ENCODE peak calls at places on chromosome 9, in four cellular contexts. P is GM12878, L is H1, G is K562. E is an unnamed sample.

GRCh38 chr9:97510797-97511761 is 9.6 kb downstream of the TMOD1 start:
- DNase-seq in P (peak), L (no peak), G (no peak), E (peak)

GRCh38 chr9:75230469-75230868 is 142.2 kb downstream of the OSTF1 start:
- DNase-seq in P (no peak), L (no peak), G (no peak), E (no peak)

GRCh38 chr9:21801683-21802417 is 586 bp upstream of the MTAP start:
- DNase-seq in P (no peak), L (no peak), G (no peak), E (peak)

GRCh38 chr9:35828716-35829083 is at the start of gene FAM221B:
- DNase-seq in P (no peak), L (no peak), G (no peak), E (no peak)

GRCh38 chr9:106717686-106718085 is 145.3 kb upstream of the ZNF462 start:
- DNase-seq in P (no peak), L (no peak), G (no peak), E (peak)

GRCh38 chr9:115018547-115019435 is 88.4 kb upstream of the TNFSF8 start:
- DNase-seq in P (no peak), L (no peak), G (no peak), E (no peak)

GRCh38 chr9:31908158-31908890 is 476.1 kb upstream of the ACO1 start:
- DNase-seq in P (peak), L (no peak), G (no peak), E (no peak)

GRCh38 chr9:97638666-97639065 is 5.0 kb downstream of the NCBP1 start:
- DNase-seq in P (no peak), L (no peak), G (no peak), E (no peak)

GRCh38 chr9:71725590-71726338 is 42.5 kb downstream of the CEMIP2 start:
- DNase-seq in P (no peak), L (no peak), G (peak), E (peak)

GRCh38 chr9:16262467-16263261 is 607.8 kb downstream of the BNC2 start:
- DNase-seq in P (no peak), L (no peak), G (no peak), E (peak)

GRCh38 chr9:133120343-133121199 is 469 bp downstream of the RALGDS start:
- DNase-seq in P (no peak), L (no peak), G (peak), E (no peak)

GRCh38 chr9:129835128-129835859 is at the start of the genes C9orf78 and USP20:
- DNase-seq in P (peak), L (peak), G (peak), E (peak)

GRCh38 chr9:129838707-129839259 is 3.5 kb downstream of the USP20 start:
- DNase-seq in P (no peak), L (no peak), G (no peak), E (no peak)

GRCh38 chr9:129834489-129835127 is 467 bp downstream of the C9orf78 start:
- DNase-seq in P (no peak), L (no peak), G (no peak), E (no peak)

GRCh38 chr9:129835860-129836223 is 584 bp downstream of the USP20 start:
- DNase-seq in P (no peak), L (no peak), G (no peak), E (peak)

DNA sequence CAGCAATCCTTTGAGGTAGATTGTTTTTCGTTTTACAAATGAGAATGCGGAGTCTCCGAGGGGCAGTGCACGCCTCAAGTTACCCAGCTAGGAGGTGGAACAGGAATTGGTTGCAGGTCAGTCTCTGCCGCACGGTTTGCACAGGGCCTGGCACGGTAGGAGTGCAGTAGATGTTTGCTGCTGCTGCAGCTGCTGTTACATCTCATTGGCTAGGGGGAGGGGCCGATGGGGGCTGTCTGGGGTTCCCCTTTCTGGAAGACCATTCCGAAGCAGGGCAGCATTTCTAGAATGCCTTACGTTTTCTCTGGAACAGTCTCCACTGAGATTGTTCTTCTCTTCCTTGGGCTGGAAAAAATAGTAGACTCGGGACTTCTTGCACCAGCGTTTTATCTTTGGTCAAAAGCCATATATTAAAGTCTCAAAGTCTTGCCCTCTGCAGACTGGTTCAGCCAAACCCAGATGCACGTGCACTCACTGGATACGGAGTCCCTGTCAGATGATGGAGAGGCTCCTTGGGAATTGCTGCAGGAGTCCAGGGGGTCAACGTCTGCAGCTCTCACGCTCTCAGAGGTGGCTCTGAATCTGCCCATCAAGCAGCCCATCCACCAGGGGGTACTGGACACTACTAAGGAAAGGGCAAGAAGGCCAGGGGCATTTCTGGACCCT is 1.2 kb downstream of the USP20 start:
- DNase-seq in P (no peak), L (no peak), G (no peak), E (no peak)
- TF ChIP-seq MAX in P (no peak), L (no peak), G (no peak), E (no peak)

GRCh38 chr9:113582698-113583200 is 119.2 kb downstream of the RGS3 start:
- DNase-seq in P (no peak), L (no peak), G (no peak), E (no peak)

GRCh38 chr9:113583511-113584470 is 120.3 kb downstream of the RGS3 start:
- DNase-seq in P (no peak), L (no peak), G (no peak), E (no peak)

GRCh38 chr9:113580954-113581311 is 117.4 kb downstream of the RGS3 start:
- DNase-seq in P (no peak), L (no peak), G (no peak), E (no peak)

GRCh38 chr9:113580041-113580953 is 116.8 kb downstream of the RGS3 start:
- DNase-seq in P (peak), L (no peak), G (no peak), E (peak)

GRCh38 chr9:113581865-113582697 is 118.6 kb downstream of the RGS3 start:
- DNase-seq in P (peak), L (no peak), G (no peak), E (peak)
- TF ChIP-seq POLR2AphosphoS5 in P (peak), L (no peak), G (no peak), E (no peak)

DNA sequence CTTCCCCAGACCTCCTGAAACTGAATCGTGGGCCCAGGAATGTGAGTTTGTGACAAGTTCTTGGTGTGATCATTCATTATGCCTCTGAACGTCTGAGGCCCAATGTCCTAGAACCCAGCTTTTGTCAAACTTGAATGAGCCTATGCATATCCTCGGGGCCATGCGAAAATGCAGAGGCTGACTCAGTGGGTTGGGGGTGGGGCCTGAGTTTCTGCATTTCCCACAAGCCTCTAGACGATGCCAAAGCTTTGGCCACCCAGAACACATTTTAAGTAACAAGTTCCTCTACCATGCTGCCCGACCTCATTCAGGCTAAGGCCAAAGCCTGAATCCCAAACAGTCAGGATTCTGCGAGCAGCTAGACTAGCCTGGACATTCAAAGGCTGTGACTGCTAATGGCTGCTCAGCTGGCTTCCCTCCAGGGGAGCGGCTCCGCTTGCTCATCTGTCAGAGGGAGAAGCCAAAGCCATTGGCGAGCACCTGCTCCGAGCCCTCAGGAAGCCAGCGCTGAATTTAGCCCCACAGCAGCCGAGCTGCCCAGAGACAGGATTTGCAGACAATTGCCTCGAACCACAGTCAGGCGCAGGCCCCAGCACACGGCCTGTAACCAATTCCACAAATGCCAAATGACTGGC is 177.6 kb downstream of the ZDHHC21 start:
- DNase-seq in P (no peak), L (peak), G (no peak), E (no peak)
- TF ChIP-seq MAX in P (no peak), L (peak), G (no peak), E (no peak)

DNA sequence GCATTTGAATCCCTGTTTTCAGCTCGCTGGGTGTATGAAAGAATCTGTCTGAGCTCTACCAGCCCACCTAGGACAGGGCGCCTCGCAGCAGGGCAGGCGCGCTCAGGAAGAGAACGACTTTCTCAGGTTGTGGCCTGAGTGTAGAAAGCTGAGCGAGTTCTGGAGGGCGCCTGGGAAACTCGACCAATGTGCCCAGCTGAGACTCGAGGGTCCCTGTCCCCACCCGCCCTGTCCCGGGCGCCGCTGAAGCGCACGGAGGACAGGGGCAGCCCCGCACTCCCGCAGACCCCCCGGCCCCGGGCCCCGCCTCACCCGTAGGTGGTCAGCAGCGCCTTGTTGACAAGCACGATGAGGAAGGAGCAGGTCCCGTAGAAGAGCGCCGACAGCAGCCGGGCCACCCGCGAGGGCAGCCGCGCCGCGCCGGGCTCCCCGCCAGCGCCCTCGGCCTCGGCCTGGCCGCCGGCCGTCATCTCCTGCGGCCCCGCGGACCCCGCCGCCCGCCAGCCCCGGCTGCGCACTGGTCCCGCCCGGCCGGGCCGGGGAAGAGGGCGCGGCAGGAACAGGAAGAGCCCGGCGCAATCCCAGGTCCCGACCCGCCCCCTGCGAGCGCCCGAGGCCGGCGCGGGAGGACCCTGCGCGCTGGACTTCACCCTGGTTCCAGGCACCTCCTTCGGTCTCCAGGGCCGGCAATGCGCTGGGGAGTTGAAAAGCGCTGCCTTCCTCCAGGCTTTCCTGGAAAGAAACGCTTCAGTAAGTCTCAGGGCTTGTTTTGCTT is at the start of gene SLC35D2:
- DNase-seq in P (no peak), L (no peak), G (peak), E (peak)
- TF ChIP-seq POLR2AphosphoS5 in P (no peak), L (no peak), G (no peak), E (peak)

GRCh38 chr9:129362287-129363098 is 184.4 kb upstream of the IER5L start:
- DNase-seq in P (no peak), L (no peak), G (no peak), E (no peak)
- TF ChIP-seq MAX in P (no peak), L (no peak), G (no peak), E (no peak)

DNA sequence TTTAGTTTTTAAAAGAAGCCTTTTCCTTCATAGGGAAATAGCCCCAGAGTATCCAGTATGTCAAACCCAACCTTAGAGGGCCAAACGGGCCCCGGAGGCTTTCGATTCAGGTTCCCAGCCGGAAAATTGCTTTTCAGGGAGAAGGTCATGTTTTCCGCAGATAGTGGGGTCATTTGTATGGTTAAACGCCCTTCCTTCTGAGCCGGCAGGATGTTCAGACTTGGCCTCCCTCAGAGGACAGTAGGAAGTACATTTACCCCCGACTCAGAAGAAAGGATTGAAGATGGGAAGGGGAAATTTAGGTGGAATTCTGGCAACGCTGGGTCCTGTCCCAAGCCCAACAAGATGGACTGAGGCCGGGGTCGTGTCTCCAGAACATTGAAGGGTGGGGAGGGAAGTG is 195.2 kb downstream of the AOPEP start:
- DNase-seq in P (no peak), L (no peak), G (no peak), E (no peak)
- TF ChIP-seq POLR2AphosphoS5 in P (no peak), L (no peak), G (no peak), E (no peak)

DNA sequence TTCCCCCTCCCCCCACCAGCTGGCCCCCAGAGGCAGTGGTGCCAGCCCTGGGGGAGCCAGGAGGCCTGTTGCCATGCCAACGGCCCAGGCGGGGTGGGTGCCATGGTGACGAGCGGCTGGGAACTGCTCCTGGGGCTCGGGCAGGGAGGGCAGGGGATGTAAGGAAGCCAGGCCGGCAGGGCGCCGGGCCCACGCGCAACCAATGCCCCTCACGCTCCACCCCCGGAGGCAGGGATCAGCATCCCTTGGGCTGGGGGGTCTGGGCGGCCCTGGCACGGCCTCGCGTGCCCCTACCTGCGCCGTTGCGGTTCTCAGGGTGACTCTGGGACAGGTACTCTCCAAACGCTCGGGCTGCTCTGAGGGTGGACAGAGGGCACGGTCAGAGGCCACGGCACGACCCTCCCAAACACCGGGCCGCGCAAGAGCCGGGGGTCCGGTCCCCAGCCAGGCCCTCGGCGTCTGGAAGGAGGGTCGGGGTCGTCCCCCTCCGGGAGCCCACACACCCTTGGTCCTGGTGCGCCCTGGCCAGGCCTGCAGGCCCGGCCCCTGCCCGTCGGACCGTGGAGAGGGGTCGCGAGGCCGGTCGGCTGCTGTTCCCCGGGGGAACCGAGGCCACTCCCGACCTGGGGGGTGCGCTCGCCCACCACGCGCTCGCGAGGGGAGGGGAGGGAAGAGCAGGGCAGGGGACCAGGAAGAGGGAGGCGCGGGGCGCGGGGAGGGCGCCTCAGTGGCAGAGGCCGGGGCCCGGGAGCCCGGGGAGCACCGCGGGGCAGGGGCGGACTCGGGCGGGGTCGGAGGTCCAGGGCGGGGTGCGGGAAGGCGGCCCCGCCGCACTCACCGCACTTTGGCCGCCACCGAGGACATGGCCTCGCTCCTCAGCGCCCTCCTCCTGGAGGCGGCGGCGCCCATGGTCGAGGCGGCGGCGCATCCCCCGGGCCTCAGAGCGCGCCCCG is 664 bp downstream of the NSMF start:
- DNase-seq in P (no peak), L (no peak), G (peak), E (no peak)
- TF ChIP-seq MAX in P (peak), L (peak), G (no peak), E (no peak)